ENCODE peak calls at places on chromosome 17, in eight cellular contexts. K is T-helper 2 cell; P is activated naive CD4-positive, alpha-beta T cell; F is Caco-2; A is esophagus muscularis mucosa; W is LHCN-M2; D is thoracic aorta; E is stimulated activated CD8-positive, alpha-beta memory T cell treated with anti-CD3 and anti-CD28 coated beads, Interleukin-12 subunit alpha, Interleukin-12 subunit beta, amount 100 ng/mL, for 1 hour. J is an unnamed sample.

GRCh38 chr17:8222380-8222629 is 11.9 kb upstream of the AURKB start:
- DNase-seq in K (no peak), P (no peak), F (no peak), A (no peak), W (no peak), D (no peak), E (peak), J (no peak)

GRCh38 chr17:9205520-9206159 is 184.3 kb downstream of the NTN1 start:
- DNase-seq in K (no peak), P (no peak), F (no peak), A (no peak), W (no peak), D (no peak), E (no peak), J (no peak)

GRCh38 chr17:68705331-68706166 is 104.4 kb upstream of the FAM20A start:
- DNase-seq in K (no peak), P (no peak), F (no peak), A (no peak), W (peak), D (no peak), E (no peak), J (no peak)

GRCh38 chr17:81494984-81495383 is 17.6 kb downstream of the ACTG1 start:
- DNase-seq in K (no peak), P (no peak), F (peak), A (no peak), W (peak), D (no peak), E (no peak), J (peak)

GRCh38 chr17:48374650-48375230 is 55.3 kb downstream of the SKAP1 start:
- DNase-seq in K (peak), P (no peak), F (peak), A (no peak), W (no peak), D (no peak), E (no peak), J (peak)

GRCh38 chr17:57442401-57442823 is 186.1 kb downstream of the MSI2 start:
- DNase-seq in K (no peak), P (no peak), F (no peak), A (no peak), W (peak), D (no peak), E (no peak), J (no peak)

GRCh38 chr17:14359251-14359939 is 58.5 kb downstream of the HS3ST3B1 start:
- DNase-seq in K (no peak), P (no peak), F (no peak), A (no peak), W (no peak), D (no peak), E (no peak), J (peak)

GRCh38 chr17:7403043-7403901 is 625 bp downstream of the TMEM256 start:
- DNase-seq in K (no peak), P (no peak), F (peak), A (peak), W (peak), D (peak), E (no peak), J (no peak)

GRCh38 chr17:79627184-79627765 is 16.4 kb upstream of the RBFOX3 start:
- DNase-seq in K (no peak), P (no peak), F (peak), A (peak), W (no peak), D (no peak), E (no peak), J (no peak)